ENCODE peak calls at places on chromosomes 11 and 22, in five cellular contexts. One of them, this sample, is unnamed.

GRCh38 chr22:35319244-35319985 is 19.7 kb downstream of the TOM1 start:
- DNase-seq in AG09309: no peak
- DNase-seq in fibroblast of lung: no peak
- DNase-seq in pancreas: peak
- DNase-seq in Peyer's patch: no peak
- DNase-seq in this sample: no peak

GRCh38 chr22:44698531-44699421 is 3.2 kb upstream of the PRR5 start:
- DNase-seq in AG09309: peak
- DNase-seq in fibroblast of lung: peak
- DNase-seq in pancreas: no peak
- DNase-seq in Peyer's patch: no peak
- DNase-seq in this sample: no peak

GRCh38 chr11:103619938-103620337 is 416.5 kb upstream of the DDI1 start:
- DNase-seq in AG09309: no peak
- DNase-seq in fibroblast of lung: no peak
- DNase-seq in pancreas: no peak
- DNase-seq in Peyer's patch: no peak
- DNase-seq in this sample: no peak

GRCh38 chr11:102799656-102800339 is 1.8 kb upstream of the MMP1 start:
- DNase-seq in AG09309: no peak
- DNase-seq in fibroblast of lung: no peak
- DNase-seq in pancreas: no peak
- DNase-seq in Peyer's patch: no peak
- DNase-seq in this sample: no peak

GRCh38 chr11:83019888-83020579 is 51.7 kb downstream of the RAB30 start:
- DNase-seq in AG09309: no peak
- DNase-seq in fibroblast of lung: no peak
- DNase-seq in pancreas: no peak
- DNase-seq in Peyer's patch: no peak
- DNase-seq in this sample: no peak

GRCh38 chr22:46433318-46433717 is 97.8 kb downstream of the TRMU start:
- DNase-seq in AG09309: no peak
- DNase-seq in fibroblast of lung: no peak
- DNase-seq in pancreas: no peak
- DNase-seq in Peyer's patch: peak
- DNase-seq in this sample: no peak

GRCh38 chr11:13384837-13385417 is 78.1 kb downstream of the BTBD10 start:
- DNase-seq in AG09309: peak
- DNase-seq in fibroblast of lung: peak
- DNase-seq in pancreas: no peak
- DNase-seq in Peyer's patch: no peak
- DNase-seq in this sample: no peak

GRCh38 chr22:26321469-26321913 is 107.6 kb upstream of the ASPHD2 start:
- DNase-seq in AG09309: peak
- DNase-seq in fibroblast of lung: no peak
- DNase-seq in pancreas: no peak
- DNase-seq in Peyer's patch: no peak
- DNase-seq in this sample: no peak

GRCh38 chr11:45368697-45369096 is 82.6 kb upstream of the SYT13 start:
- DNase-seq in AG09309: no peak
- DNase-seq in fibroblast of lung: no peak
- DNase-seq in pancreas: no peak
- DNase-seq in Peyer's patch: no peak
- DNase-seq in this sample: no peak

GRCh38 chr11:75565221-75565814 is 3.3 kb downstream of the SERPINH1 start:
- DNase-seq in AG09309: no peak
- DNase-seq in fibroblast of lung: peak
- DNase-seq in pancreas: no peak
- DNase-seq in Peyer's patch: no peak
- DNase-seq in this sample: no peak

GRCh38 chr22:47444746-47445065 is 682.3 kb downstream of the TBC1D22A start:
- DNase-seq in AG09309: no peak
- DNase-seq in fibroblast of lung: no peak
- DNase-seq in pancreas: no peak
- DNase-seq in Peyer's patch: no peak
- DNase-seq in this sample: no peak

GRCh38 chr11:93648168-93648567 is 13.3 kb upstream of the CEP295 start:
- DNase-seq in AG09309: no peak
- DNase-seq in fibroblast of lung: peak
- DNase-seq in pancreas: no peak
- DNase-seq in Peyer's patch: no peak
- DNase-seq in this sample: no peak

GRCh38 chr11:7204778-7205177 is 46.9 kb upstream of the SYT9 start:
- DNase-seq in AG09309: no peak
- DNase-seq in fibroblast of lung: no peak
- DNase-seq in pancreas: no peak
- DNase-seq in Peyer's patch: no peak
- DNase-seq in this sample: no peak

GRCh38 chr22:29469755-29470154 is 10.3 kb upstream of the NEFH start:
- DNase-seq in AG09309: no peak
- DNase-seq in fibroblast of lung: no peak
- DNase-seq in pancreas: no peak
- DNase-seq in Peyer's patch: no peak
- DNase-seq in this sample: no peak

DNA sequence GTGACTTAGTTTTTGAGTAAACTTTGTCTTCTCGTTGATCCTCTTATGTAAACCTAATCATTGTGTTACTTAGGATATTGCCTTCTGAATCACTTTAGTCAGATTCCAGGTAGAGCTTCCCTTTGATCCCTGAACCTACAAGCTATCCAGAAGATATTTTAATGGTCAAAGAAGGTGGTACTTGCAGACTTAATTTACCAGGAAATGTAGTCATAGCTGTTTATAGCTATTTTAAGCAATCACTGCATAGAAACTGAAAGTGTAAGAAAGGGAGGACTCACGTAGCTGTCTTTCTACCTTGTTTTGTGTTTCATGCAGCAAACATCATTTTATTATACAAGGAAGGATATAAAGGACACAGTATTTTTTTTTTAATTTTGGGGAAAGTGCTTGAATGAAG is 189.5 kb downstream of the DDX10 start:
- DNase-seq in AG09309: no peak
- DNase-seq in fibroblast of lung: no peak
- DNase-seq in pancreas: no peak
- DNase-seq in Peyer's patch: no peak
- DNase-seq in this sample: no peak
- H3K4me3 ChIP-seq in AG09309: no peak
- H3K4me3 ChIP-seq in fibroblast of lung: no peak
- H3K4me3 ChIP-seq in pancreas: no peak
- H3K4me3 ChIP-seq in Peyer's patch: no peak
- H3K4me3 ChIP-seq in this sample: peak

DNA sequence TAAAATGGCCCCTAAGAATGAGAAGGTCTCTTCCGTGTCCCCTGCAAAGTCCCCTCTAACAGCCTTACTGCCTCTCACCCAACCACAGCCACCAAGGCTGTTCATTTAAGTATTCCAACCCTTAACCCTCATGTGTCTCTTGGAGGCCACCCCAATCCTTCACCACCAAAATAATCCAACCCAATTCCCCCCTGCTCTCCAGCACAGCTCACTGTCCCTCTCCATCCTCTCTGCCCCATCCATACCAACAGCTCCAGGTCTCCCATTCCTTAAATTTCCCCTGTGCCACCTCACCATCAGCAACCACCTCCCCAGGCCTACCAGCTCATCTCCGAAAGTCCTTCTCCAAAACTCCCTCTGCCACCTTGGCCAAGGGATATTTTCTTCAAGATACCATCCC is 1.4 kb downstream of the FAM168A start:
- DNase-seq in AG09309: no peak
- DNase-seq in fibroblast of lung: no peak
- DNase-seq in pancreas: no peak
- DNase-seq in Peyer's patch: no peak
- DNase-seq in this sample: no peak
- H3K4me3 ChIP-seq in AG09309: peak
- H3K4me3 ChIP-seq in fibroblast of lung: peak
- H3K4me3 ChIP-seq in pancreas: no peak
- H3K4me3 ChIP-seq in Peyer's patch: no peak
- H3K4me3 ChIP-seq in this sample: peak

GRCh38 chr22:37747715-37748100 is 50.9 kb downstream of the TRIOBP start:
- DNase-seq in AG09309: no peak
- DNase-seq in fibroblast of lung: no peak
- DNase-seq in pancreas: no peak
- DNase-seq in Peyer's patch: no peak
- DNase-seq in this sample: no peak
- H3K4me3 ChIP-seq in AG09309: peak
- H3K4me3 ChIP-seq in fibroblast of lung: peak
- H3K4me3 ChIP-seq in pancreas: no peak
- H3K4me3 ChIP-seq in Peyer's patch: peak
- H3K4me3 ChIP-seq in this sample: peak

GRCh38 chr11:31806944-31807790 is 4.0 kb downstream of the PAX6 start:
- DNase-seq in AG09309: no peak
- DNase-seq in fibroblast of lung: no peak
- DNase-seq in pancreas: no peak
- DNase-seq in Peyer's patch: no peak
- DNase-seq in this sample: peak
- H3K4me3 ChIP-seq in AG09309: no peak
- H3K4me3 ChIP-seq in fibroblast of lung: no peak
- H3K4me3 ChIP-seq in pancreas: no peak
- H3K4me3 ChIP-seq in Peyer's patch: no peak
- H3K4me3 ChIP-seq in this sample: no peak

DNA sequence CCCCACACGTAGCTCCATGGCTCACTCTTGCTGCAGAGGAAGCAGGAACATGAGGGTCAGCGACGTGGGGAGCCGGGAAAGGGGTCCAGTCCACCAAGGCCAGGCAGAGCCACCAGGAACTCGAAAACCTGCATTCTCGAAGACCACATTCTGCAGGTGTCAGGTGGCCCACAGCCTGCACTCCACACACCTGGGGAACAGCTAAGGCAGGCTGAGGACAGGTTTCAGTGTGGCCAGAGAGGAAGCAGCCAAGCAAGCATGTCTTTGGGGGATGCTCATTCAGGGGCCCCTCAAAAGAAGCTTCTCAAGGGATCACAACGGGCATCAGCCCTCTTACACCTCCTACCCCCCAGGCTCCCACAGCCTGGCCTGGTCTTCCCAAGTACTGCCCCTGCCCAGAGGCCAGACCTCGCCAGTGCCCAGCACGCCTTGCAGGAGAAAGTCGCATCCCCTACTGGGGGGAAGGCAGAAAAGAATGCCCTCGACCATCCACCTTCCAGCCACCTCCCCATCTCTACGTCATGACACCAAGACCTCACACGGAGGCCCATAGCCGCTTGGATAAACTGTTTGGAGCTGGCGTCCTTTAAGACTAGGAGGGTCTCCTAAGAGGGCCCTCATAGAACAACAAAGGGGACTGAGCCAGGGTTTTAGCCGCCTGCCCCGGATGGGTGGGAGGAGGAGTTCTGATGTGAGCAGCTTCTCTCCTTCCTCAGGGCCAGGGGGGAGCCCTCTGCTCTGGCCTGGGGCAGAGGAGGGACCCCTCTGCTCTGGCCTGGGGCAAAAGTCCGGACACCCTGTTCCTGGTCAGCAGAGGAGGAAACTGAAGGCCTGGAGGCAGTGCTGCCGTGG is 2.9 kb downstream of the CSNK1E start:
- DNase-seq in AG09309: no peak
- DNase-seq in fibroblast of lung: peak
- DNase-seq in pancreas: no peak
- DNase-seq in Peyer's patch: peak
- DNase-seq in this sample: no peak
- H3K4me3 ChIP-seq in AG09309: peak
- H3K4me3 ChIP-seq in fibroblast of lung: peak
- H3K4me3 ChIP-seq in pancreas: no peak
- H3K4me3 ChIP-seq in Peyer's patch: peak
- H3K4me3 ChIP-seq in this sample: peak

GRCh38 chr11:61090092-61090491 is 12.2 kb upstream of the CD5 start:
- DNase-seq in AG09309: no peak
- DNase-seq in fibroblast of lung: no peak
- DNase-seq in pancreas: no peak
- DNase-seq in Peyer's patch: no peak
- DNase-seq in this sample: no peak

GRCh38 chr11:61091373-61092279 is 10.7 kb upstream of the CD5 start:
- DNase-seq in AG09309: no peak
- DNase-seq in fibroblast of lung: no peak
- DNase-seq in pancreas: no peak
- DNase-seq in Peyer's patch: peak
- DNase-seq in this sample: no peak

GRCh38 chr11:61092280-61092766 is 10.0 kb upstream of the CD5 start:
- DNase-seq in AG09309: no peak
- DNase-seq in fibroblast of lung: no peak
- DNase-seq in pancreas: no peak
- DNase-seq in Peyer's patch: peak
- DNase-seq in this sample: no peak

GRCh38 chr11:61090982-61091372 is 11.3 kb upstream of the CD5 start:
- DNase-seq in AG09309: no peak
- DNase-seq in fibroblast of lung: no peak
- DNase-seq in pancreas: no peak
- DNase-seq in Peyer's patch: no peak
- DNase-seq in this sample: no peak

GRCh38 chr11:61090521-61090920 is 11.8 kb upstream of the CD5 start:
- DNase-seq in AG09309: no peak
- DNase-seq in fibroblast of lung: no peak
- DNase-seq in pancreas: no peak
- DNase-seq in Peyer's patch: no peak
- DNase-seq in this sample: no peak
- H3K4me3 ChIP-seq in AG09309: no peak
- H3K4me3 ChIP-seq in fibroblast of lung: no peak
- H3K4me3 ChIP-seq in pancreas: no peak
- H3K4me3 ChIP-seq in Peyer's patch: no peak
- H3K4me3 ChIP-seq in this sample: no peak

DNA sequence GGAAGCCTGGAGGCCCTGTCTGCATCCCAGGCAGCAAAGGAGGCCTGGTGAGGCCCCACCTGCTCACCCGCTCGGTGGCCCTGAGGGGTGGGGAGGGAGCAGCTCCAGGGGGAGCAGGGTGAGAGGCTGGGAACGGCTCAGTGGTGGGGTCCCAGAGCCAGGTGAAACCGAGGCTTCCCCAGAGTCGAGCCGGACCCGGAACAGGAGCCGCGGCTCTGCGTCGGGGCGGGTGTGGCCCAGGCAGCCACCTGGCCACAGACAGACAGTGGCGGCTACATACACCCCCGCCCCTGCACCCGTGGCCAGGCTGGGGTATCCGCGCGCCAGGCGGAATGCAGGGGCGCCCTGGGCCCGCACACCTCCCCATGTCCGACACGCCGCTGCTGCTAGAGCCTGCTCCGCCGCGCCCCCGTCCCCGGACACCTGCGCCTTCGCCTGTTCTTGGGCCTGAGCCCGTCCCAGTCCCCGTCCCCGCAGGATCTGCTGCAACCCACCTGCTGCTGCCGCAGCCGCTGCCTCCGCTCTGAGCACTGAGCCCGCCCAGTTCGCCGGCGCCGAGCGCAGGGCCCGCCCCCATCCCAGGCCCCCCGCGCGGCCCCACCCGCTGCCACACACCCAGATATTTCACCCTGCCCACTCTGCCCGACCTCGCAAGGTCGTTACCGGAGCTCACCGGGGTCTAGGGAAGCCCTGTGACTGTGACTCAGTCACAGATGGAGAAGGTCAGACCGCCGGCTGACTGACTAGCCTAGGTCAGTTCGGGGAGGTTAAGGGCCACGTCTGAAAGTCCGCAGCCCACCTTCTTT is at the start of gene SLC7A4:
- DNase-seq in AG09309: no peak
- DNase-seq in fibroblast of lung: no peak
- DNase-seq in pancreas: no peak
- DNase-seq in Peyer's patch: no peak
- DNase-seq in this sample: no peak
- H3K4me3 ChIP-seq in AG09309: no peak
- H3K4me3 ChIP-seq in fibroblast of lung: no peak
- H3K4me3 ChIP-seq in pancreas: no peak
- H3K4me3 ChIP-seq in Peyer's patch: no peak
- H3K4me3 ChIP-seq in this sample: peak

This sample was measured in esophagus muscularis mucosa.